ENCODE peak calls at places on chromosome 21, in ten cellular contexts. D is HCT116, Z is stomach, C is Peyer's patch, A is A549, F is ovary, R is testis, Q is suprapubic skin, K is esophagus squamous epithelium, L is tibial nerve. N is an unnamed sample.

GRCh38 chr21:45305831-45306230 is 18.1 kb upstream of the POFUT2 start:
- DNase-seq in D (no peak), Z (no peak), C (no peak), A (no peak), F (peak), R (no peak), Q (no peak), K (no peak), L (no peak), N (no peak)

GRCh38 chr21:35217504-35218060 is 168.5 kb upstream of the RUNX1 start:
- DNase-seq in D (peak), Z (no peak), C (no peak), A (peak), F (no peak), R (no peak), Q (no peak), K (no peak), L (no peak), N (no peak)

GRCh38 chr21:39788383-39788782 is 43.4 kb downstream of the IGSF5 start:
- DNase-seq in D (peak), Z (peak), C (peak), A (peak), F (peak), R (peak), Q (no peak), K (no peak), L (peak), N (peak)

GRCh38 chr21:35232545-35233176 is 183.6 kb upstream of the RUNX1 start:
- DNase-seq in D (peak), Z (peak), C (no peak), A (no peak), F (no peak), R (peak), Q (no peak), K (no peak), L (no peak), N (peak)

GRCh38 chr21:28444131-28444530 is 548.5 kb downstream of the LTN1 start:
- DNase-seq in D (no peak), Z (no peak), C (no peak), A (no peak), F (no peak), R (no peak), Q (no peak), K (no peak), L (no peak), N (no peak)

GRCh38 chr21:25039461-25040380 is 567.6 kb downstream of the MRPL39 start:
- DNase-seq in D (no peak), Z (no peak), C (no peak), A (no peak), F (no peak), R (no peak), Q (no peak), K (no peak), L (no peak), N (peak)

GRCh38 chr21:42193721-42194120 is 25.2 kb upstream of the ABCG1 start:
- DNase-seq in D (no peak), Z (no peak), C (no peak), A (no peak), F (no peak), R (no peak), Q (no peak), K (no peak), L (no peak), N (no peak)

GRCh38 chr21:33707846-33708245 is 65.5 kb downstream of the ITSN1 start:
- DNase-seq in D (no peak), Z (no peak), C (no peak), A (no peak), F (no peak), R (no peak), Q (no peak), K (no peak), L (no peak), N (no peak)

GRCh38 chr21:35291963-35292627 is 243.0 kb upstream of the RUNX1 start:
- DNase-seq in D (no peak), Z (no peak), C (no peak), A (no peak), F (no peak), R (no peak), Q (no peak), K (no peak), L (no peak), N (no peak)

GRCh38 chr21:31370893-31371652 is 27.0 kb upstream of the TIAM1 start:
- DNase-seq in D (no peak), Z (no peak), C (no peak), A (no peak), F (no peak), R (peak), Q (no peak), K (no peak), L (no peak), N (no peak)

GRCh38 chr21:29218749-29219148 is 80.0 kb upstream of the BACH1 start:
- DNase-seq in D (no peak), Z (no peak), C (no peak), A (no peak), F (no peak), R (no peak), Q (no peak), K (no peak), L (no peak), N (no peak)

GRCh38 chr21:31337991-31338891 is 5.8 kb downstream of the TIAM1 start:
- DNase-seq in D (no peak), Z (no peak), C (no peak), A (no peak), F (no peak), R (no peak), Q (no peak), K (no peak), L (no peak), N (no peak)

GRCh38 chr21:34926784-34927548 is 122.1 kb downstream of the RUNX1 start:
- DNase-seq in D (no peak), Z (no peak), C (no peak), A (no peak), F (no peak), R (peak), Q (no peak), K (no peak), L (no peak), N (no peak)

GRCh38 chr21:36125513-36126121 is 9.3 kb upstream of the CBR3 start:
- DNase-seq in D (no peak), Z (peak), C (peak), A (no peak), F (peak), R (peak), Q (no peak), K (no peak), L (peak), N (no peak)

GRCh38 chr21:46165099-46165498 is 9.7 kb upstream of the FTCD start:
- DNase-seq in D (no peak), Z (no peak), C (no peak), A (no peak), F (no peak), R (no peak), Q (no peak), K (no peak), L (no peak), N (no peak)

GRCh38 chr21:35932232-35932911 is 128.0 kb downstream of the SETD4 start:
- DNase-seq in D (peak), Z (no peak), C (peak), A (no peak), F (peak), R (peak), Q (no peak), K (no peak), L (no peak), N (peak)

GRCh38 chr21:31078216-31078615 is 39.9 kb upstream of the KRTAP19-8 start:
- DNase-seq in D (no peak), Z (no peak), C (no peak), A (no peak), F (no peak), R (no peak), Q (no peak), K (no peak), L (no peak), N (no peak)

GRCh38 chr21:14572206-14572780 is 26.2 kb upstream of the SAMSN1 start:
- DNase-seq in D (no peak), Z (no peak), C (no peak), A (no peak), F (no peak), R (no peak), Q (no peak), K (no peak), L (no peak), N (no peak)

GRCh38 chr21:42091899-42092508 is 20.9 kb downstream of the UMODL1 start:
- DNase-seq in D (no peak), Z (no peak), C (no peak), A (no peak), F (no peak), R (no peak), Q (no peak), K (no peak), L (no peak), N (no peak)

GRCh38 chr21:46509760-46510159 is 51.1 kb downstream of the DIP2A start:
- DNase-seq in D (peak), Z (peak), C (no peak), A (peak), F (no peak), R (no peak), Q (no peak), K (no peak), L (no peak), N (no peak)

GRCh38 chr21:14957836-14958235 is 107.0 kb downstream of the NRIP1 start:
- DNase-seq in D (no peak), Z (no peak), C (no peak), A (no peak), F (no peak), R (no peak), Q (no peak), K (no peak), L (no peak), N (no peak)

GRCh38 chr21:45997495-45998275 is 16.1 kb downstream of the COL6A1 start:
- DNase-seq in D (no peak), Z (no peak), C (peak), A (no peak), F (peak), R (peak), Q (peak), K (no peak), L (peak), N (no peak)

GRCh38 chr21:26847951-26848350 is 2.7 kb upstream of the ADAMTS1 start:
- DNase-seq in D (no peak), Z (no peak), C (no peak), A (no peak), F (no peak), R (no peak), Q (no peak), K (no peak), L (no peak), N (no peak)

GRCh38 chr21:26845066-26845749 is at the start of gene ADAMTS1:
- DNase-seq in D (no peak), Z (peak), C (peak), A (no peak), F (peak), R (peak), Q (peak), K (no peak), L (peak), N (peak)

GRCh38 chr21:26845750-26846035 is 484 bp upstream of the ADAMTS1 start:
- DNase-seq in D (no peak), Z (no peak), C (no peak), A (no peak), F (no peak), R (no peak), Q (no peak), K (no peak), L (no peak), N (no peak)

GRCh38 chr21:26844258-26845065 is 747 bp downstream of the ADAMTS1 start:
- DNase-seq in D (no peak), Z (no peak), C (no peak), A (no peak), F (peak), R (peak), Q (no peak), K (no peak), L (peak), N (no peak)

GRCh38 chr21:26846036-26846931 is 1.1 kb upstream of the ADAMTS1 start:
- DNase-seq in D (no peak), Z (peak), C (peak), A (no peak), F (peak), R (peak), Q (peak), K (no peak), L (peak), N (peak)
- H3K4me3 ChIP-seq in D (no peak), Z (peak), C (peak), A (peak), F (peak), R (peak), Q (peak), K (peak), L (peak), N (peak)

DNA sequence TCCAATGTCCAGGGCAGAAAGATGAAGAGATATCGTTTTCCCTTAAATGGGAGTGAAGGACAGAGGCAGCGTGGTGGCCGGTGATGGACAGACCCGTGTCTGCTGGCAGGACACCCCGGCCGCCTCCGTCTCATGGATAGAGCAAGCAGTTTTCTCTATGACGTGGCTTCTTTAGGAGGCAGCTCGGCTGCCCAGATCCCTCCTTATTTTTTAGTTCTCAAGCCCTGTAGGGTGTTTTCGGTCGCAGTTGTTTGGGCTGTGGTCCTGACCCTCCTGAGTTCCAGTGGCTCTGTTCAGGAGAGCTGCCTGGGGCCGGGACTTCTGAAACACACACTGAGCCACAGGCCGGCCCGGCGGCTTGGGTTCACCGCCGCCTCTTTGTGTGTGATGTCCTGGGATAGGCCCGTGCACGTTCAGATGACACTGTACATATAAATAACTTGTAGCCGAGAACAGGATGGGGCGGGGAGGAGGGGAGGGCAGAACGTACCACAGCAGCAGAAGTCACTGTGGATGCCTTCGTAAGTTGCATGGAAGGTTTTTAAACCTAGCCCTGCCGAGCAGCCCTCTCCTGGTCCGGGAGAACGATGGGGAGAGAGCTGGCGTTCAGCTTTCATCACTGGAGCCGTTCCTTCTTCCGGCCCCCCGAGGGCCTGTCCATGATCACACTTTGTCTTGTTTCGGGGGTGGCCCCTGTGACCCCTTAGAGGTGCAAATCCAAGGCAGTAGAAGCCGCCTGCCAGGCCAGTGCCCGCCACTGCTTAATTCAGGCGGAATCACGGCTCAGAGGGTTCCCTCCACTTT is 65.2 kb downstream of the SIK1 start:
- DNase-seq in D (no peak), Z (no peak), C (peak), A (no peak), F (no peak), R (peak), Q (no peak), K (no peak), L (no peak), N (peak)
- TF ChIP-seq POLR2A in D (no peak), Z (no peak), C (no peak), A (no peak), F (no peak), R (no peak), Q (peak), K (peak), L (no peak), N (peak)

GRCh38 chr21:44301093-44301492 is 1.2 kb downstream of the PFKL start:
- DNase-seq in D (no peak), Z (no peak), C (no peak), A (no peak), F (no peak), R (no peak), Q (no peak), K (no peak), L (no peak), N (no peak)

GRCh38 chr21:44304041-44304738 is 4.3 kb downstream of the PFKL start:
- DNase-seq in D (no peak), Z (no peak), C (no peak), A (no peak), F (no peak), R (no peak), Q (no peak), K (no peak), L (no peak), N (no peak)

GRCh38 chr21:44300262-44300959 is 558 bp downstream of the PFKL start:
- DNase-seq in D (no peak), Z (peak), C (peak), A (peak), F (peak), R (peak), Q (peak), K (no peak), L (peak), N (peak)

GRCh38 chr21:44303490-44303981 is 3.7 kb downstream of the PFKL start:
- DNase-seq in D (no peak), Z (peak), C (peak), A (no peak), F (no peak), R (no peak), Q (no peak), K (no peak), L (no peak), N (no peak)

DNA sequence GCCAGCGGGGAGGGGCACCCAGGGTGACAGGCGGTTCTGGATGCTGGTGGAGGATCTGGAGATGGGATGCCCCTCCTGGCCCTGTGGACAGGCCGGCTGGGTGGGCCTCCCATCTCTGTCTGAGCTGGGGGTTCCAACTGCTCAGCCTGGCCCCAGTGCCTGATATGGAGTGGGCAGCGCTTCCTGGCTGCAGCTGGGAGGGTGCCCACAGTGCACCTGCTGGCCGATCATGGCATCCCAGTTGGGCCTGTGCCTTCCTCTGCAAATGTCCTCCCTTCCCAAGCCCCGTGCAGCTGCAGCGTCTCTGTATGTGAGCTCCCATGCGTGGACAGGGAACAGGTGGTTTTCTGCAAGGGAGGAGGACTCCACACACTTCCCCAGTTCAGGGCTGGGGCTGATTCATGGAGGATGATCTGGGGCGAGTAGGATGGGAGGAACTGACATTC is 2.1 kb downstream of the PFKL start:
- DNase-seq in D (no peak), Z (peak), C (no peak), A (no peak), F (no peak), R (no peak), Q (no peak), K (no peak), L (no peak), N (no peak)
- TF ChIP-seq CTCF in D (peak), Z (no peak), C (peak), A (no peak), F (no peak), R (no peak), Q (no peak), K (peak), L (no peak), N (no peak)

GRCh38 chr21:17726047-17726446 is 93.1 kb downstream of the C21orf91 start:
- DNase-seq in D (peak), Z (no peak), C (no peak), A (no peak), F (no peak), R (no peak), Q (no peak), K (no peak), L (no peak), N (peak)

GRCh38 chr21:17730782-17731181 is 88.4 kb downstream of the C21orf91 start:
- DNase-seq in D (no peak), Z (no peak), C (no peak), A (no peak), F (no peak), R (no peak), Q (no peak), K (no peak), L (no peak), N (no peak)

GRCh38 chr21:17725339-17725738 is 93.8 kb downstream of the C21orf91 start:
- DNase-seq in D (no peak), Z (no peak), C (no peak), A (no peak), F (no peak), R (no peak), Q (no peak), K (no peak), L (no peak), N (no peak)

GRCh38 chr21:17729455-17729854 is 89.7 kb downstream of the C21orf91 start:
- DNase-seq in D (no peak), Z (no peak), C (no peak), A (no peak), F (no peak), R (no peak), Q (no peak), K (no peak), L (no peak), N (no peak)

GRCh38 chr21:17727361-17727760 is 91.8 kb downstream of the C21orf91 start:
- DNase-seq in D (no peak), Z (no peak), C (no peak), A (no peak), F (no peak), R (no peak), Q (no peak), K (no peak), L (no peak), N (no peak)
- H3K4me3 ChIP-seq in D (no peak), Z (no peak), C (no peak), A (no peak), F (no peak), R (no peak), Q (no peak), K (no peak), L (no peak), N (no peak)

DNA sequence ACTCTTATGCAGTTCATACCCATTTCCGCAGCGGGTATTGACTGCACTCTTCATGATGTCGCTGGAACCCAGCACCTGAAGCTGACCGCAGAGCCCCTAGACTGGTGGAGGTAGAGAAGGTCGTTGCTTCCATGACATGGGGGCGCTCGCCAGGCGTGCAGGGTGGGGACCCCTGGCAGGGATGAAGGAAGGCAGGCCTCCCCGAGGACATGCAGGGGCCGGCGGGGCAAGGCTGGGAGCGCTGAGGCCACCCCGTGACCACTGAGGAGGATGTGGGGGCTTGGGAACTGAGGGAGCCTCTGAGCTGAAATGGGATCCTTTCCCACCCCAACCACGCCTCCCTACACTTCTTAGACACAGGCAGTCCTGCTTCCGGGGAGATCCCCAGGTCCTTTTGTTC is 157.0 kb upstream of the BACE2 start:
- DNase-seq in D (no peak), Z (no peak), C (no peak), A (no peak), F (no peak), R (no peak), Q (no peak), K (no peak), L (no peak), N (no peak)
- TF ChIP-seq POLR2A in D (no peak), Z (no peak), C (no peak), A (no peak), F (no peak), R (no peak), Q (no peak), K (no peak), L (no peak), N (no peak)

GRCh38 chr21:37658994-37659458 is 257.2 kb downstream of the KCNJ6 start:
- DNase-seq in D (no peak), Z (no peak), C (peak), A (peak), F (peak), R (peak), Q (no peak), K (no peak), L (peak), N (peak)
- TF ChIP-seq CTCF in D (peak), Z (no peak), C (peak), A (no peak), F (peak), R (no peak), Q (no peak), K (peak), L (peak), N (no peak)